ENCODE peak calls at places on chromosome 21, in eight cellular contexts. Z, S, J, G, K, O, R and I are unnamed samples.

GRCh38 chr21:34129039-34129891 is 55.9 kb downstream of the MRPS6 start:
- DNase-seq in Z (peak; percentile 89), S (peak; percentile 55), J (peak; percentile 87), G (peak; percentile 16), K (peak; percentile 19), O (peak; percentile 41), R (peak; percentile 87), I (peak; percentile 45)

GRCh38 chr21:43976661-43977060 is 35.4 kb upstream of the TRAPPC10 start:
- DNase-seq in Z (no peak), S (no peak), J (no peak), G (no peak), K (no peak), O (no peak), R (no peak), I (no peak)

GRCh38 chr21:21163904-21164303 is 165.7 kb downstream of the NCAM2 start:
- DNase-seq in Z (peak; percentile 71), S (no peak), J (peak; percentile 84), G (peak; percentile 23), K (peak; percentile 47), O (peak; percentile 2), R (peak; percentile 48), I (peak; percentile 9)

GRCh38 chr21:35528109-35529042 is 479.3 kb upstream of the RUNX1 start:
- DNase-seq in Z (no peak), S (peak; percentile 27), J (peak; percentile 29), G (no peak), K (no peak), O (no peak), R (no peak), I (no peak)

GRCh38 chr21:23921670-23922418 is 1685.4 kb downstream of the MRPL39 start:
- DNase-seq in Z (no peak), S (no peak), J (no peak), G (no peak), K (no peak), O (no peak), R (no peak), I (no peak)

GRCh38 chr21:37412603-37413360 is 46.2 kb downstream of the DYRK1A start:
- DNase-seq in Z (peak; percentile 66), S (no peak), J (peak; percentile 41), G (no peak), K (no peak), O (no peak), R (no peak), I (no peak)

GRCh38 chr21:41985662-41986416 is 24.3 kb downstream of the ZBTB21 start:
- DNase-seq in Z (no peak), S (no peak), J (no peak), G (no peak), K (no peak), O (no peak), R (no peak), I (no peak)

GRCh38 chr21:41899431-41900202 is 20.5 kb upstream of the PRDM15 start:
- DNase-seq in Z (no peak), S (no peak), J (no peak), G (no peak), K (no peak), O (no peak), R (no peak), I (no peak)

GRCh38 chr21:36610201-36610600 is 88.7 kb upstream of the SIM2 start:
- DNase-seq in Z (peak; percentile 9), S (no peak), J (peak; percentile 42), G (no peak), K (no peak), O (no peak), R (no peak), I (no peak)

GRCh38 chr21:34078915-34079314 is 5.5 kb downstream of the MRPS6 start:
- DNase-seq in Z (no peak), S (no peak), J (no peak), G (no peak), K (no peak), O (no peak), R (no peak), I (no peak)

GRCh38 chr21:46069166-46069565 is 28.7 kb upstream of the COL6A2 start:
- DNase-seq in Z (no peak), S (no peak), J (no peak), G (no peak), K (no peak), O (no peak), R (no peak), I (no peak)

GRCh38 chr21:29104239-29104708 is 26.2 kb upstream of the MAP3K7CL start:
- DNase-seq in Z (peak; percentile 47), S (no peak), J (no peak), G (no peak), K (no peak), O (no peak), R (no peak), I (no peak)

GRCh38 chr21:27321791-27322190 is 354.9 kb upstream of the ADAMTS5 start:
- DNase-seq in Z (no peak), S (no peak), J (no peak), G (no peak), K (no peak), O (no peak), R (no peak), I (no peak)

GRCh38 chr21:35428489-35428888 is 379.4 kb upstream of the RUNX1 start:
- DNase-seq in Z (peak; percentile 50), S (peak; percentile 34), J (peak; percentile 55), G (no peak), K (no peak), O (no peak), R (no peak), I (no peak)

GRCh38 chr21:31741116-31741515 is 9.2 kb upstream of the SCAF4 start:
- DNase-seq in Z (no peak), S (no peak), J (no peak), G (no peak), K (no peak), O (no peak), R (no peak), I (no peak)

GRCh38 chr21:20649231-20649630 is 349.0 kb upstream of the NCAM2 start:
- DNase-seq in Z (no peak), S (no peak), J (no peak), G (no peak), K (no peak), O (no peak), R (no peak), I (no peak)

GRCh38 chr21:24290151-24290833 is 1317.0 kb downstream of the MRPL39 start:
- DNase-seq in Z (no peak), S (no peak), J (no peak), G (no peak), K (no peak), O (no peak), R (no peak), I (no peak)

GRCh38 chr21:24205317-24205716 is 1402.0 kb downstream of the MRPL39 start:
- DNase-seq in Z (no peak), S (no peak), J (no peak), G (no peak), K (no peak), O (no peak), R (no peak), I (no peak)

GRCh38 chr21:35565204-35565611 is 495.1 kb downstream of the SETD4 start:
- DNase-seq in Z (peak; percentile 93), S (peak; percentile 52), J (peak; percentile 87), G (peak; percentile 24), K (peak; percentile 4), O (peak; percentile 39), R (no peak), I (no peak)

GRCh38 chr21:34020005-34020847 is 53.2 kb upstream of the MRPS6 start:
- DNase-seq in Z (peak; percentile 58), S (no peak), J (no peak), G (no peak), K (no peak), O (no peak), R (no peak), I (no peak)

GRCh38 chr21:46431448-46431847 is 27.2 kb upstream of the DIP2A start:
- DNase-seq in Z (no peak), S (no peak), J (no peak), G (no peak), K (no peak), O (no peak), R (no peak), I (no peak)

GRCh38 chr21:45532826-45533730 is 9.2 kb downstream of the SLC19A1 start:
- DNase-seq in Z (no peak), S (peak; percentile 7), J (no peak), G (no peak), K (no peak), O (no peak), R (no peak), I (no peak)

GRCh38 chr21:40976198-40977114 is 129.5 kb upstream of the DSCAM start:
- DNase-seq in Z (no peak), S (no peak), J (no peak), G (no peak), K (no peak), O (no peak), R (no peak), I (no peak)

GRCh38 chr21:36839123-36839522 is 127.3 kb downstream of the HLCS start:
- DNase-seq in Z (peak; percentile 70), S (no peak), J (no peak), G (no peak), K (no peak), O (no peak), R (no peak), I (no peak)

GRCh38 chr21:45615145-45615711 is 28.3 kb upstream of the PCBP3 start:
- DNase-seq in Z (peak; percentile 45), S (no peak), J (peak; percentile 41), G (no peak), K (no peak), O (peak; percentile 15), R (peak; percentile 32), I (no peak)

GRCh38 chr21:44024895-44025353 is 12.8 kb downstream of the TRAPPC10 start:
- DNase-seq in Z (peak; percentile 79), S (peak; percentile 63), J (peak; percentile 79), G (no peak), K (no peak), O (peak; percentile 12), R (no peak), I (no peak)

GRCh38 chr21:23853796-23854379 is 1753.4 kb downstream of the MRPL39 start:
- DNase-seq in Z (peak; percentile 10), S (no peak), J (peak; percentile 41), G (peak; percentile 21), K (no peak), O (no peak), R (no peak), I (no peak)

GRCh38 chr21:26050857-26051256 is 119.7 kb downstream of the APP start:
- DNase-seq in Z (no peak), S (no peak), J (no peak), G (no peak), K (no peak), O (no peak), R (no peak), I (no peak)